ENCODE peak calls at places on chromosomes 2 and 18, in four cellular contexts. H is GM12891; J is central memory CD4-positive, alpha-beta T cell; X is tibial nerve. E is an unnamed sample.

GRCh38 chr2:207039225-207039624 is 99.9 kb downstream of the CPO start:
- DNase-seq in H (no peak), J (no peak), X (no peak), E (no peak)

GRCh38 chr2:27428978-27429541 is 629 bp downstream of the NRBP1 start:
- DNase-seq in H (peak), X (peak), J (peak), E (peak)

GRCh38 chr2:231683292-231683898 is 24.9 kb upstream of the PTMA start:
- DNase-seq in X (no peak), H (no peak), J (no peak), E (no peak)

GRCh38 chr2:85911836-85912692 is 23.3 kb upstream of the ST3GAL5 start:
- DNase-seq in H (no peak), X (no peak), J (no peak), E (no peak)

GRCh38 chr2:9145109-9145751 is 61.4 kb upstream of the ASAP2 start:
- DNase-seq in H (no peak), J (no peak), X (peak), E (no peak)

GRCh38 chr2:60331106-60331809 is 222.2 kb downstream of the BCL11A start:
- DNase-seq in X (no peak), J (no peak), H (no peak), E (no peak)

GRCh38 chr2:14324308-14324707 is 308.2 kb upstream of the LRATD1 start:
- DNase-seq in H (no peak), X (no peak), J (no peak), E (no peak)

GRCh38 chr18:58513615-58514014 is 115.3 kb downstream of the ALPK2 start:
- DNase-seq in H (no peak), J (no peak), X (no peak), E (no peak)

GRCh38 chr2:104658840-104659591 is 194.9 kb upstream of the POU3F3 start:
- DNase-seq in J (no peak), H (no peak), X (no peak), E (peak)

GRCh38 chr18:9043581-9043980 is 58.9 kb upstream of the NDUFV2 start:
- DNase-seq in J (no peak), H (no peak), X (no peak), E (no peak)

GRCh38 chr18:71443726-71444480 is 1100.2 kb downstream of the CBLN2 start:
- DNase-seq in H (no peak), X (no peak), J (no peak), E (no peak)

GRCh38 chr2:217074576-217075224 is 214.8 kb upstream of the TNP1 start:
- DNase-seq in H (no peak), J (no peak), X (no peak), E (no peak)

GRCh38 chr2:75896779-75897366 is 186.2 kb upstream of the GCFC2 start:
- DNase-seq in J (no peak), H (peak), X (no peak), E (peak)

GRCh38 chr2:43154685-43155084 is 71.7 kb downstream of the ZFP36L2 start:
- DNase-seq in H (no peak), J (no peak), X (no peak), E (no peak)

GRCh38 chr2:25402477-25402876 is 60.8 kb upstream of the DNMT3A start:
- DNase-seq in J (no peak), X (no peak), H (no peak), E (no peak)

E was measured in neural crest cell.